ENCODE peak calls at places on chromosomes 13 and 19, in ten cellular contexts. One of them, this sample, is unnamed.

GRCh38 chr19:55098716-55099556 is 18.5 kb downstream of the PPP1R12C start:
- DNase-seq in activated naive CD4-positive, alpha-beta T cell treated with Interleukin-2 at 50 U/mL for 16 hours: no peak
- DNase-seq in NCI-H1105: no peak
- DNase-seq in AG04450: no peak
- DNase-seq in A549: no peak
- DNase-seq in heart right ventricle: no peak
- DNase-seq in Daoy: no peak
- DNase-seq in NCI-H446 treated with DMSO at 0.1 percent for 48 hours: no peak
- DNase-seq in IMR-90: no peak
- DNase-seq in CD4-positive, alpha-beta T cell: no peak
- DNase-seq in this sample: no peak

GRCh38 chr19:46404039-46404883 is 9.1 kb downstream of the CCDC8 start:
- DNase-seq in activated naive CD4-positive, alpha-beta T cell treated with Interleukin-2 at 50 U/mL for 16 hours: no peak
- DNase-seq in NCI-H1105: no peak
- DNase-seq in NCI-H446 treated with DMSO at 0.1 percent for 48 hours: no peak
- DNase-seq in A549: peak
- DNase-seq in AG04450: no peak
- DNase-seq in CD4-positive, alpha-beta T cell: no peak
- DNase-seq in Daoy: no peak
- DNase-seq in heart right ventricle: peak
- DNase-seq in IMR-90: peak
- DNase-seq in this sample: no peak

GRCh38 chr13:31997641-31998040 is 33.9 kb upstream of the FRY start:
- DNase-seq in NCI-H446 treated with DMSO at 0.1 percent for 48 hours: no peak
- DNase-seq in heart right ventricle: no peak
- DNase-seq in A549: no peak
- DNase-seq in IMR-90: no peak
- DNase-seq in Daoy: no peak
- DNase-seq in activated naive CD4-positive, alpha-beta T cell treated with Interleukin-2 at 50 U/mL for 16 hours: no peak
- DNase-seq in NCI-H1105: no peak
- DNase-seq in AG04450: no peak
- DNase-seq in CD4-positive, alpha-beta T cell: no peak
- DNase-seq in this sample: no peak

GRCh38 chr19:11480081-11480926 is 542 bp downstream of the ELAVL3 start:
- DNase-seq in IMR-90: no peak
- DNase-seq in CD4-positive, alpha-beta T cell: no peak
- DNase-seq in NCI-H446 treated with DMSO at 0.1 percent for 48 hours: no peak
- DNase-seq in activated naive CD4-positive, alpha-beta T cell treated with Interleukin-2 at 50 U/mL for 16 hours: no peak
- DNase-seq in AG04450: no peak
- DNase-seq in heart right ventricle: no peak
- DNase-seq in A549: no peak
- DNase-seq in Daoy: no peak
- DNase-seq in NCI-H1105: no peak
- DNase-seq in this sample: no peak

GRCh38 chr13:99174533-99175100 is 26.0 kb upstream of the UBAC2 start:
- DNase-seq in IMR-90: no peak
- DNase-seq in AG04450: no peak
- DNase-seq in CD4-positive, alpha-beta T cell: no peak
- DNase-seq in A549: peak
- DNase-seq in NCI-H1105: no peak
- DNase-seq in NCI-H446 treated with DMSO at 0.1 percent for 48 hours: no peak
- DNase-seq in Daoy: no peak
- DNase-seq in activated naive CD4-positive, alpha-beta T cell treated with Interleukin-2 at 50 U/mL for 16 hours: no peak
- DNase-seq in heart right ventricle: no peak
- DNase-seq in this sample: no peak

GRCh38 chr19:55492362-55492944 is 4.2 kb downstream of the SSC5D start:
- DNase-seq in CD4-positive, alpha-beta T cell: no peak
- DNase-seq in Daoy: no peak
- DNase-seq in NCI-H446 treated with DMSO at 0.1 percent for 48 hours: no peak
- DNase-seq in heart right ventricle: no peak
- DNase-seq in IMR-90: no peak
- DNase-seq in activated naive CD4-positive, alpha-beta T cell treated with Interleukin-2 at 50 U/mL for 16 hours: no peak
- DNase-seq in NCI-H1105: peak
- DNase-seq in AG04450: no peak
- DNase-seq in A549: no peak
- DNase-seq in this sample: no peak

GRCh38 chr13:91361755-91362271 is 14.3 kb downstream of the MIR17HG start:
- DNase-seq in IMR-90: no peak
- DNase-seq in CD4-positive, alpha-beta T cell: no peak
- DNase-seq in AG04450: no peak
- DNase-seq in NCI-H1105: no peak
- DNase-seq in Daoy: no peak
- DNase-seq in activated naive CD4-positive, alpha-beta T cell treated with Interleukin-2 at 50 U/mL for 16 hours: no peak
- DNase-seq in NCI-H446 treated with DMSO at 0.1 percent for 48 hours: no peak
- DNase-seq in heart right ventricle: no peak
- DNase-seq in A549: peak
- DNase-seq in this sample: no peak

GRCh38 chr19:8640402-8641004 is 10.1 kb downstream of the NFILZ start:
- DNase-seq in IMR-90: no peak
- DNase-seq in AG04450: no peak
- DNase-seq in activated naive CD4-positive, alpha-beta T cell treated with Interleukin-2 at 50 U/mL for 16 hours: no peak
- DNase-seq in A549: peak
- DNase-seq in heart right ventricle: peak
- DNase-seq in NCI-H446 treated with DMSO at 0.1 percent for 48 hours: no peak
- DNase-seq in CD4-positive, alpha-beta T cell: no peak
- DNase-seq in NCI-H1105: no peak
- DNase-seq in Daoy: no peak
- DNase-seq in this sample: no peak

GRCh38 chr13:35978607-35979316 is 152.4 kb downstream of the DCLK1 start:
- DNase-seq in NCI-H446 treated with DMSO at 0.1 percent for 48 hours: peak
- DNase-seq in A549: peak
- DNase-seq in AG04450: no peak
- DNase-seq in Daoy: peak
- DNase-seq in activated naive CD4-positive, alpha-beta T cell treated with Interleukin-2 at 50 U/mL for 16 hours: no peak
- DNase-seq in IMR-90: peak
- DNase-seq in NCI-H1105: peak
- DNase-seq in heart right ventricle: no peak
- DNase-seq in CD4-positive, alpha-beta T cell: no peak
- DNase-seq in this sample: peak

GRCh38 chr13:109593230-109593629 is 193.2 kb downstream of the IRS2 start:
- DNase-seq in heart right ventricle: no peak
- DNase-seq in AG04450: no peak
- DNase-seq in Daoy: no peak
- DNase-seq in activated naive CD4-positive, alpha-beta T cell treated with Interleukin-2 at 50 U/mL for 16 hours: no peak
- DNase-seq in NCI-H1105: no peak
- DNase-seq in CD4-positive, alpha-beta T cell: no peak
- DNase-seq in IMR-90: no peak
- DNase-seq in A549: peak
- DNase-seq in NCI-H446 treated with DMSO at 0.1 percent for 48 hours: no peak
- DNase-seq in this sample: no peak

GRCh38 chr13:90154311-90154960 is 1193.1 kb upstream of the MIR17HG start:
- DNase-seq in IMR-90: no peak
- DNase-seq in activated naive CD4-positive, alpha-beta T cell treated with Interleukin-2 at 50 U/mL for 16 hours: no peak
- DNase-seq in AG04450: no peak
- DNase-seq in CD4-positive, alpha-beta T cell: no peak
- DNase-seq in NCI-H1105: no peak
- DNase-seq in A549: no peak
- DNase-seq in NCI-H446 treated with DMSO at 0.1 percent for 48 hours: no peak
- DNase-seq in Daoy: no peak
- DNase-seq in heart right ventricle: no peak
- DNase-seq in this sample: no peak

GRCh38 chr19:4581381-4582111 is 22.1 kb upstream of the SEMA6B start:
- DNase-seq in CD4-positive, alpha-beta T cell: no peak
- DNase-seq in activated naive CD4-positive, alpha-beta T cell treated with Interleukin-2 at 50 U/mL for 16 hours: peak
- DNase-seq in Daoy: peak
- DNase-seq in A549: no peak
- DNase-seq in AG04450: no peak
- DNase-seq in NCI-H446 treated with DMSO at 0.1 percent for 48 hours: no peak
- DNase-seq in IMR-90: no peak
- DNase-seq in NCI-H1105: peak
- DNase-seq in heart right ventricle: no peak
- DNase-seq in this sample: no peak

GRCh38 chr19:55418185-55418584 is 10.6 kb upstream of the UBE2S start:
- DNase-seq in NCI-H446 treated with DMSO at 0.1 percent for 48 hours: peak
- DNase-seq in A549: peak
- DNase-seq in CD4-positive, alpha-beta T cell: peak
- DNase-seq in AG04450: peak
- DNase-seq in Daoy: peak
- DNase-seq in IMR-90: peak
- DNase-seq in heart right ventricle: no peak
- DNase-seq in NCI-H1105: peak
- DNase-seq in activated naive CD4-positive, alpha-beta T cell treated with Interleukin-2 at 50 U/mL for 16 hours: peak
- DNase-seq in this sample: peak

GRCh38 chr19:46381346-46381745 is 32.0 kb downstream of the CCDC8 start:
- DNase-seq in AG04450: no peak
- DNase-seq in activated naive CD4-positive, alpha-beta T cell treated with Interleukin-2 at 50 U/mL for 16 hours: no peak
- DNase-seq in IMR-90: no peak
- DNase-seq in NCI-H446 treated with DMSO at 0.1 percent for 48 hours: no peak
- DNase-seq in NCI-H1105: no peak
- DNase-seq in heart right ventricle: no peak
- DNase-seq in A549: no peak
- DNase-seq in CD4-positive, alpha-beta T cell: no peak
- DNase-seq in Daoy: no peak
- DNase-seq in this sample: no peak

GRCh38 chr13:35016362-35017148 is 74.5 kb downstream of the NBEA start:
- DNase-seq in NCI-H446 treated with DMSO at 0.1 percent for 48 hours: no peak
- DNase-seq in activated naive CD4-positive, alpha-beta T cell treated with Interleukin-2 at 50 U/mL for 16 hours: no peak
- DNase-seq in CD4-positive, alpha-beta T cell: no peak
- DNase-seq in Daoy: no peak
- DNase-seq in heart right ventricle: no peak
- DNase-seq in AG04450: no peak
- DNase-seq in IMR-90: no peak
- DNase-seq in NCI-H1105: no peak
- DNase-seq in A549: no peak
- DNase-seq in this sample: no peak

GRCh38 chr19:885536-886224 is 7.3 kb downstream of the MED16 start:
- DNase-seq in activated naive CD4-positive, alpha-beta T cell treated with Interleukin-2 at 50 U/mL for 16 hours: no peak
- DNase-seq in CD4-positive, alpha-beta T cell: no peak
- DNase-seq in NCI-H446 treated with DMSO at 0.1 percent for 48 hours: no peak
- DNase-seq in NCI-H1105: no peak
- DNase-seq in A549: no peak
- DNase-seq in heart right ventricle: no peak
- DNase-seq in IMR-90: no peak
- DNase-seq in AG04450: no peak
- DNase-seq in Daoy: no peak
- DNase-seq in this sample: no peak

GRCh38 chr13:94548382-94549240 is 47.3 kb downstream of the TGDS start:
- DNase-seq in activated naive CD4-positive, alpha-beta T cell treated with Interleukin-2 at 50 U/mL for 16 hours: no peak
- DNase-seq in AG04450: no peak
- DNase-seq in CD4-positive, alpha-beta T cell: peak
- DNase-seq in Daoy: peak
- DNase-seq in NCI-H1105: peak
- DNase-seq in A549: peak
- DNase-seq in heart right ventricle: peak
- DNase-seq in IMR-90: peak
- DNase-seq in NCI-H446 treated with DMSO at 0.1 percent for 48 hours: no peak
- DNase-seq in this sample: no peak

GRCh38 chr13:73991384-73991783 is 142.8 kb downstream of the KLF12 start:
- DNase-seq in Daoy: no peak
- DNase-seq in activated naive CD4-positive, alpha-beta T cell treated with Interleukin-2 at 50 U/mL for 16 hours: no peak
- DNase-seq in heart right ventricle: no peak
- DNase-seq in AG04450: no peak
- DNase-seq in IMR-90: no peak
- DNase-seq in A549: no peak
- DNase-seq in NCI-H1105: peak
- DNase-seq in CD4-positive, alpha-beta T cell: no peak
- DNase-seq in NCI-H446 treated with DMSO at 0.1 percent for 48 hours: no peak
- DNase-seq in this sample: no peak

GRCh38 chr19:16470911-16471811 is 609 bp downstream of the EPS15L1 start:
- DNase-seq in NCI-H1105: no peak
- DNase-seq in AG04450: no peak
- DNase-seq in heart right ventricle: peak
- DNase-seq in activated naive CD4-positive, alpha-beta T cell treated with Interleukin-2 at 50 U/mL for 16 hours: peak
- DNase-seq in NCI-H446 treated with DMSO at 0.1 percent for 48 hours: no peak
- DNase-seq in CD4-positive, alpha-beta T cell: peak
- DNase-seq in A549: no peak
- DNase-seq in IMR-90: peak
- DNase-seq in Daoy: peak
- DNase-seq in this sample: no peak

GRCh38 chr13:110560606-110561334 is 752 bp downstream of the RAB20 start:
- DNase-seq in CD4-positive, alpha-beta T cell: no peak
- DNase-seq in AG04450: no peak
- DNase-seq in Daoy: peak
- DNase-seq in A549: no peak
- DNase-seq in IMR-90: no peak
- DNase-seq in heart right ventricle: peak
- DNase-seq in NCI-H1105: no peak
- DNase-seq in activated naive CD4-positive, alpha-beta T cell treated with Interleukin-2 at 50 U/mL for 16 hours: peak
- DNase-seq in NCI-H446 treated with DMSO at 0.1 percent for 48 hours: no peak
- DNase-seq in this sample: no peak

This sample was measured in DMS 273 treated with DMSO at 0.1 percent for 48 hours.